ENCODE peak calls at places on chromosomes 11 and 22, in six cellular contexts. T, F, L, R, E and S are unnamed samples.

GRCh38 chr11:65496304-65497140 is 2.3 kb upstream of the MALAT1 start:
- DNase-seq in T (no peak), F (no peak), L (no peak), R (no peak), E (no peak), S (no peak)

GRCh38 chr11:60563553-60564235 is 48.5 kb downstream of the MS4A13 start:
- DNase-seq in T (no peak), F (no peak), L (no peak), R (no peak), E (no peak), S (peak; percentile 48)

GRCh38 chr22:32754413-32755041 is 47.0 kb upstream of the TIMP3 start:
- DNase-seq in T (no peak), F (peak; percentile 83), L (no peak), R (no peak), E (no peak), S (no peak)

GRCh38 chr11:17389205-17389956 is 922 bp upstream of the KCNJ11 start:
- DNase-seq in T (peak; percentile 76), F (peak; percentile 66), L (no peak), R (peak; percentile 94), E (peak; percentile 98), S (peak; percentile 53)

GRCh38 chr11:819943-820649 is 1.4 kb downstream of the PNPLA2 start:
- DNase-seq in T (peak; percentile 77), F (peak; percentile 94), L (no peak), R (peak; percentile 80), E (peak; percentile 84), S (no peak)

GRCh38 chr11:30281476-30282288 is 41.2 kb upstream of the ARL14EP start:
- DNase-seq in T (no peak), F (no peak), L (no peak), R (no peak), E (no peak), S (no peak)

GRCh38 chr11:46741600-46742484 is 22.8 kb downstream of the F2 start:
- DNase-seq in T (no peak), F (no peak), L (no peak), R (no peak), E (no peak), S (no peak)

GRCh38 chr22:37244114-37244921 is at the start of gene RAC2:
- DNase-seq in T (no peak), F (no peak), L (no peak), R (peak; percentile 77), E (peak; percentile 57), S (no peak)

GRCh38 chr11:6365659-6366058 is 24.6 kb upstream of the SMPD1 start:
- DNase-seq in T (no peak), F (peak; percentile 35), L (no peak), R (no peak), E (no peak), S (no peak)

GRCh38 chr11:123707606-123708205 is 33.8 kb downstream of the ZNF202 start:
- DNase-seq in T (peak; percentile 50), F (peak; percentile 42), L (peak; percentile 30), R (peak; percentile 57), E (peak; percentile 70), S (peak; percentile 71)

GRCh38 chr11:35308157-35308556 is 111.2 kb downstream of the SLC1A2 start:
- DNase-seq in T (no peak), F (no peak), L (no peak), R (no peak), E (no peak), S (no peak)

GRCh38 chr11:69252494-69252845 is 41.5 kb upstream of the MYEOV start:
- DNase-seq in T (no peak), F (no peak), L (no peak), R (no peak), E (no peak), S (no peak)

GRCh38 chr11:47606731-47607130 is 12.5 kb upstream of the C1QTNF4 start:
- DNase-seq in T (no peak), F (no peak), L (no peak), R (no peak), E (no peak), S (no peak)

GRCh38 chr22:46549565-46549840 is 12.1 kb upstream of the CELSR1 start:
- DNase-seq in T (no peak), F (no peak), L (no peak), R (no peak), E (no peak), S (no peak)

GRCh38 chr11:70255717-70256116 is 14.8 kb upstream of the PPFIA1 start:
- DNase-seq in T (no peak), F (no peak), L (no peak), R (no peak), E (no peak), S (no peak)

GRCh38 chr11:17914957-17915356 is 97.9 kb downstream of the SERGEF start:
- DNase-seq in T (no peak), F (no peak), L (no peak), R (no peak), E (no peak), S (no peak)

GRCh38 chr22:46515208-46516111 is 22.0 kb downstream of the CELSR1 start:
- DNase-seq in T (no peak), F (no peak), L (no peak), R (no peak), E (peak; percentile 32), S (no peak)

GRCh38 chr22:24421428-24421931 is 5.9 kb upstream of the ADORA2A start:
- DNase-seq in T (peak; percentile 35), F (peak; percentile 73), L (no peak), R (peak; percentile 60), E (peak; percentile 56), S (peak; percentile 77)

DNA sequence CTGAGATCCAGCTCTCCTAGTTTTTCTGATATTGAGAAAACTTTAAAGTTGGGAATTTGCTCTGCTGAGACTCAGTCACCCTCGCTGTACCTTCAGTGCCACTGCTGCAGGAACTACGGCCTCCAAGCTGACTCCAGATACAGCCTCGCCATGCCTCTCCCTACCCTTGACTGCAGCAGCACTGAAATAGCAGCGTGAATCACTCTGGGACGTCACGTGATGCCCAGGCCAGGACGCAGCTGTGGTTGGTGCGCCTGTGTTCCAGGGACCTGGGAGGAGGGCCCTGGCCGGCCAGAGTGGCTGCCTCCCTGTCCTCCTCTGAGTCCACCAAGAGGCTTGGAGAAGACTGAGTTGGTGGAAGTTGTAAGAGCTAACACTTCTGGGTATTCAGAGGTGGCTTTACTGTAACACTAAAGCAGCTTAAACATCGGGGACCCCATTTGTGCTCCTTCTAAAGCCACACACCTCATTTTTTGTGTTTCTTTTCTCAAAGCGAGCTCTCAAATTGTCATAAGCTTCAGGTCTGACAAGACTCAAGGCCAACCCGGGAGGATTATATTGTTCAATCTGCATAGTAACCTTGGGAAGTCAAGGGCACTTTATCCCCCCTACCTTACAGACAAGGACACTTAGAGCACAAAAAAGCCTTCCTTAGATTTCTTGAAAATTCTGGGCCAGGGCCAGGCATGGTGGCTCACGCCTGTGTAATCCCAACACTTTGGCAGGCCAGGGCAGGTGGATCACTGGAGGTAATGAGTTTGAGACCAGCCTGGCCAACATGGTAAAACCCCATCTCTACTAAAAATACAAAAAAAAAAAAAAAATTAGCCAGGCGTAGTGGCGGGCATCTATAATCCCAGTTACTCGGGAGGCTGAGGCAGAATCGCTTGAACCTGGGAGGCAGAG is 4.2 kb upstream of the STIP1 start:
- DNase-seq in T (peak; percentile 87), F (peak; percentile 82), L (no peak), R (peak; percentile 87), E (peak; percentile 88), S (peak; percentile 36)
- TF ChIP-seq EP300 in T (no peak), F (no peak), L (no peak), R (no peak), E (peak; percentile 55), S (no peak)

DNA sequence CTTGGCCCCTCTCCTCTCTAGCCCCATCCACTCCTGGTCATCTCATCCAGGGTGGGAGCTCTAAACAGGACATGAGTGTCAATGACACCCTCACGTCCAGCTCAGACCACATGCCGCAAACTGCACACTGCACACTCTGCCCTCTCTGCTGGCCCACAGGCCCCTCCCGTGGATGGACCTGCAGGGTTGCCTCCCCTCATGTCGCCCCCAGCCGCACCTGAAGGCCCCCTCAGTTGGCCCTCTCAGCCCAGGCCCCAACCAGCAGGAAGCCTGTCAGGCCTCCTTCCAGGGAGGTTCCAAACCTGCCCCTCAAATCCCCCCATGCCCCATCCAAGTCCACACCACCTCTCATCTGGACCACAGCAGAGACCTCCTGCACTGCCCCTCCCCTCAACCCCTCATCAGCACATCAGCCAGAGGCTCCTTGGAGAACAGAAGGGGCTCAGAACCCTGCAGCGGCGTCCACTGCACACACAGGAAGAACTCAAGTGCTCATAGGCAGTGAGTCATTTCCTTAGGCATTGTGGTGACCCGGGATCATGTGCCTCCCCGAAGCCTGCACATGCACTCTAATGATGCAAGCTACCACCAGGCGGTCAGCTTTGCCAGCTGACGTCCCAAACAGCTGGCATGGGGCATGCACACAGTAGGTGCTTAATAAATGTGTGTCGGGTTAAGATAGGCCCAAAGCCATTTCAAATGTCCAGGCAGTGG is 12.9 kb upstream of the CDKN1C start:
- DNase-seq in T (no peak), F (peak; percentile 17), L (no peak), R (peak; percentile 44), E (no peak), S (no peak)
- TF ChIP-seq MAX in T (peak; percentile 93), F (no peak), L (no peak), R (peak; percentile 96), E (peak; percentile 99), S (no peak)

DNA sequence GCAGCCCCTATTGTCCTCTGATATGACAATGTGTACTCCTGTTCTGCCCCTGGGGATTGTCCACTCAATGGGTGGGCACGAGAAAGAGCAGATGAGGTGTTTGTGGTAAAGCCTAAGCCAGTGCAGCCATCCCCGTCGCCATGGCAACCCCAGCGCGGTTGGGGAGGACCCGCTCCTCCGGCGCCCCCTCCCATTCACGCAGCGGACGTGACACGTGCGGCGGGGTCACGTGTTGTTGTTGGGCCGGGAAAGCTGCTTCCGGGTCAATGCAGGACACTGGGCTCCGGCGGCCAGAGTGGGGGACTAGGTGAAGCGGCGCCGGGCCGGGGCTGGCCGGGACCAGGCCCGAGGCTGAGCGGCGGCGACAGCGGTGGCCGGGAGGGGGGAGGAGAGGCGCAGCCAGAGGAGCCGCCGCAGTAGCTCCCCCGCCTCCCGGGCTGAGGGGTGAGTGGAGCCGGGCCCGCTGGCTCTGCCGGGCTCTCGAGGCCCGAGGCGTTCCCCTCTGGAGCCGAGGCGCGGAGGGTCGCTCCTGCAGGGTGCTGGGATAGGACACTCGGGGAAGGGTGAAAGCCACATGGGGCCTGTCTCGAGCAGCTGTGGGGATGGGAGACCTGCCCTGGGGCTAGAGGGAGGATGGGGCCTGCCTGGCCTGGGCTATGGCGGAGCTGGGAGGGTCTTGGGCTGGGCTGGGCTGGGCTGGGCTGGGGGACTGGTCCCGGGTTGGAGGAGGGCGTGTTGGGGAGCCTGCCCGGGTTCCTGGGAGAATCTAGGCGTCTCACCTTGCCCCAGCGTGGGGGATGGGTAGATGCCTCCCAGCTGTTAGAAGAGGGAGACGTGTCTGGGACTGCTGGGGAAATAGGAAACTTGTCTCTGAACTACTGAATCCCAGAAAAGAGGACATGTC is at the start of gene TBCEL:
- DNase-seq in T (peak; percentile 80), F (peak; percentile 83), L (peak; percentile 54), R (peak; percentile 90), E (peak; percentile 100), S (peak; percentile 97)
- TF ChIP-seq EP300 in T (no peak), F (no peak), L (no peak), R (no peak), E (no peak), S (peak; percentile 12)

DNA sequence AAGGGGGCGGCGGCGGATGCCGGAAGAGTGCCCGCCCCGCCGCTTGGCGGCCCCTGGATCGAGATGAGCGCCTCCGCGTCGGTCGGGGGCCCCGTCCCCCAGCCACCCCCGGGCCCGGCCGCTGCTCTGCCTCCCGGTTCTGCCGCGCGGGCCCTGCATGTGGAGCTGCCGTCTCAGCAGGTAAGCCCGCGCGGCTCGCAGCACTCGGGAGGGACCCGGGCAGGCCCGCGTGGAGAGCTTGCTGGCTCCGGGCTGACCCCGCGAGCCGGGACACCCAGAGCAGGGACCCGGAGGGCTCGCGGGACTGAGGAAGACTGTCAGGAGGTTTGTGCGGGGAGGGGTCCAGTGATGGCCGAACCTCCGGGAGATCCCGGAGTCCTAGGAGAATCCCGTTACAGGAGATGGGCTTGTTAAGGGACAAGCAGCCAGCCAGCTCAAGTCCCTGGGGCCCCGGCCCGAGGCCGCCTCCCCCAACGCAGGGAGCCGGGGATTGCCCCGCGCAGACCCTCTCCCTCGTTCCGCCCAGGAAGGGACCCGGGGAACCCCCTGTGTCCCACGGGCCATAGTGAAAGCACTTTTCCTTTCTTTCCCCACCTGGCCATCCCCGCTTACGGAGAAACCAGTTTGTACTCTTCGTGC is 454 bp downstream of the UVRAG start:
- DNase-seq in T (peak; percentile 58), F (no peak), L (no peak), R (no peak), E (no peak), S (no peak)
- TF ChIP-seq MAX in T (no peak), F (peak; percentile 40), L (no peak), R (no peak), E (no peak), S (no peak)